ENCODE peak calls at places on chromosomes 5 and 9, in seven cellular contexts. Y is left ventricle myocardium superior; I is Right ventricle myocardium inferior; D is activated naive CD8-positive, alpha-beta T cell treated with anti-CD3 and anti-CD28 coated beads, Interleukin-2, amount 10 ng/mL, durations not matched to agents 7 days and 5 days; B is gastrocnemius medialis; T is activated CD8-positive, alpha-beta T cell treated with anti-CD3 and anti-CD28 coated beads for 36 hours; N is left cardiac atrium. X is an unnamed sample.
A peak's percentile ranks its signal among the peaks of the same experiment; 100 is the strongest.

GRCh38 chr9:91177661-91178280 is 183.9 kb downstream of the AUH start:
- ATAC-seq in Y (no peak), B (no peak), T (peak; percentile 66), D (peak; percentile 72), I (no peak), N (no peak), X (no peak)

GRCh38 chr5:118924006-118924389 is 64.3 kb downstream of the DTWD2 start:
- ATAC-seq in D (no peak), B (no peak), I (no peak), Y (no peak), T (no peak), N (no peak), X (no peak)

GRCh38 chr5:154072782-154073171 is 34.0 kb downstream of the MFAP3 start:
- ATAC-seq in I (no peak), Y (peak; percentile 4), B (no peak), N (no peak), T (no peak), D (no peak), X (peak; percentile 4)

GRCh38 chr5:107670028-107670926 is 460 bp downstream of the EFNA5 start:
- ATAC-seq in D (no peak), Y (no peak), B (no peak), N (peak; percentile 5), I (no peak), T (peak; percentile 33), X (no peak)

GRCh38 chr9:134644715-134645606 is 3.4 kb downstream of the COL5A1 start:
- ATAC-seq in D (no peak), N (peak; percentile 49), T (no peak), I (peak; percentile 61), B (peak; percentile 53), Y (peak; percentile 63), X (peak; percentile 62)

GRCh38 chr5:60295423-60295822 is 401.9 kb upstream of the PDE4D start:
- ATAC-seq in B (no peak), N (peak; percentile 30), I (peak; percentile 34), D (no peak), T (no peak), Y (no peak), X (no peak)

GRCh38 chr5:63524281-63524680 is 438.0 kb downstream of the HTR1A start:
- ATAC-seq in N (no peak), Y (no peak), I (no peak), B (no peak), D (no peak), T (no peak), X (no peak)

GRCh38 chr9:7520396-7520795 is 279.2 kb downstream of the DMAC1 start:
- ATAC-seq in D (no peak), Y (no peak), I (no peak), T (no peak), N (no peak), B (no peak), X (no peak)

GRCh38 chr5:16464664-16465543 is 696 bp downstream of the ZNF622 start:
- ATAC-seq in Y (no peak), T (no peak), D (no peak), B (no peak), N (no peak), I (no peak), X (peak; percentile 10)

GRCh38 chr9:34570422-34571179 is 18.9 kb downstream of the CNTFR start:
- ATAC-seq in Y (no peak), N (peak; percentile 56), I (peak; percentile 20), B (no peak), T (no peak), D (no peak), X (no peak)

GRCh38 chr9:127503379-127503921 is 52.1 kb downstream of the LRSAM1 start:
- ATAC-seq in N (no peak), B (peak; percentile 8), I (no peak), D (no peak), Y (no peak), T (no peak), X (no peak)

GRCh38 chr5:5327126-5327525 is 95.4 kb upstream of the ICE1 start:
- ATAC-seq in D (no peak), N (no peak), Y (no peak), T (no peak), I (no peak), B (no peak), X (no peak)

GRCh38 chr5:175803736-175804480 is 67.5 kb upstream of the CPLX2 start:
- ATAC-seq in Y (no peak), I (no peak), D (no peak), T (no peak), N (no peak), B (no peak), X (no peak)

GRCh38 chr9:121133104-121133816 is 58.5 kb downstream of the CNTRL start:
- ATAC-seq in T (peak; percentile 87), B (no peak), I (no peak), N (no peak), D (peak; percentile 100), Y (no peak), X (no peak)

GRCh38 chr5:114314061-114314460 is 47.8 kb upstream of the KCNN2 start:
- ATAC-seq in Y (no peak), N (no peak), I (no peak), T (no peak), B (no peak), D (no peak), X (no peak)

GRCh38 chr9:31820426-31820825 is 564.0 kb upstream of the ACO1 start:
- ATAC-seq in T (no peak), D (no peak), B (no peak), I (no peak), Y (no peak), N (no peak), X (no peak)

GRCh38 chr5:171858303-171858702 is 72.7 kb downstream of the SMIM23 start:
- ATAC-seq in I (no peak), N (no peak), T (peak; percentile 68), B (no peak), D (no peak), Y (peak; percentile 30), X (no peak)

X was measured in gastroesophageal sphincter.